ENCODE peak calls at places on chromosomes 6 and 20, in four cellular contexts. One of them, this sample, is unnamed.

GRCh38 chr6:129818251-129818650 is 42.9 kb downstream of the TMEM244 start:
- DNase-seq in HEK293T: no peak
- DNase-seq in midbrain: no peak
- DNase-seq in A172: no peak
- DNase-seq in this sample: no peak

GRCh38 chr6:21349834-21350233 is 243.7 kb upstream of the SOX4 start:
- DNase-seq in HEK293T: no peak
- DNase-seq in midbrain: no peak
- DNase-seq in A172: no peak
- DNase-seq in this sample: no peak

GRCh38 chr20:3651204-3651970 is 11.8 kb downstream of the GFRA4 start:
- DNase-seq in HEK293T: no peak
- DNase-seq in midbrain: no peak
- DNase-seq in A172: no peak
- DNase-seq in this sample: no peak

GRCh38 chr20:44072381-44072780 is 114.6 kb downstream of the JPH2 start:
- DNase-seq in HEK293T: no peak
- DNase-seq in midbrain: no peak
- DNase-seq in A172: no peak
- DNase-seq in this sample: no peak

GRCh38 chr6:108556864-108557493 is 3.7 kb upstream of the FOXO3 start:
- DNase-seq in HEK293T: no peak
- DNase-seq in midbrain: no peak
- DNase-seq in A172: no peak
- DNase-seq in this sample: no peak

GRCh38 chr6:7195330-7196018 is 87.7 kb downstream of the RREB1 start:
- DNase-seq in HEK293T: no peak
- DNase-seq in midbrain: no peak
- DNase-seq in A172: no peak
- DNase-seq in this sample: no peak

GRCh38 chr6:5282191-5282623 is 20.9 kb downstream of the FARS2 start:
- DNase-seq in HEK293T: no peak
- DNase-seq in midbrain: no peak
- DNase-seq in A172: no peak
- DNase-seq in this sample: no peak

GRCh38 chr6:37713529-37714119 is 15.9 kb upstream of the MDGA1 start:
- DNase-seq in HEK293T: no peak
- DNase-seq in midbrain: no peak
- DNase-seq in A172: no peak
- DNase-seq in this sample: peak

GRCh38 chr6:101163611-101164010 is 229.9 kb upstream of the GRIK2 start:
- DNase-seq in HEK293T: no peak
- DNase-seq in midbrain: no peak
- DNase-seq in A172: no peak
- DNase-seq in this sample: peak

GRCh38 chr6:27053738-27054137 is 193.8 kb upstream of the PRSS16 start:
- DNase-seq in HEK293T: no peak
- DNase-seq in midbrain: no peak
- DNase-seq in A172: no peak
- DNase-seq in this sample: no peak

GRCh38 chr6:37317312-37318038 is 36.3 kb upstream of the RNF8 start:
- DNase-seq in HEK293T: no peak
- DNase-seq in midbrain: no peak
- DNase-seq in A172: no peak
- DNase-seq in this sample: no peak

GRCh38 chr6:170157567-170158218 is 133.2 kb downstream of the DLL1 start:
- DNase-seq in HEK293T: no peak
- DNase-seq in midbrain: no peak
- DNase-seq in A172: no peak
- DNase-seq in this sample: no peak

GRCh38 chr20:49132995-49133451 is 55.1 kb downstream of the STAU1 start:
- DNase-seq in HEK293T: peak
- DNase-seq in midbrain: peak
- DNase-seq in A172: peak
- DNase-seq in this sample: peak

GRCh38 chr6:121260651-121261102 is 73.6 kb downstream of the TBC1D32 start:
- DNase-seq in HEK293T: no peak
- DNase-seq in midbrain: no peak
- DNase-seq in A172: peak
- DNase-seq in this sample: peak

GRCh38 chr6:105550961-105551625 is 148.2 kb upstream of the PREP start:
- DNase-seq in HEK293T: no peak
- DNase-seq in midbrain: no peak
- DNase-seq in A172: no peak
- DNase-seq in this sample: no peak

GRCh38 chr20:40882173-40882572 is 146.4 kb upstream of the TOP1 start:
- DNase-seq in HEK293T: no peak
- DNase-seq in midbrain: no peak
- DNase-seq in A172: no peak
- DNase-seq in this sample: no peak

GRCh38 chr20:37229300-37229699 is 32.3 kb downstream of the GHRH start:
- DNase-seq in HEK293T: no peak
- DNase-seq in midbrain: no peak
- DNase-seq in A172: no peak
- DNase-seq in this sample: no peak

GRCh38 chr6:128616342-128616741 is 95.9 kb upstream of the PTPRK start:
- DNase-seq in HEK293T: no peak
- DNase-seq in midbrain: no peak
- DNase-seq in A172: no peak
- DNase-seq in this sample: no peak

GRCh38 chr6:156703719-156704118 is 73.5 kb upstream of the ARID1B start:
- DNase-seq in HEK293T: no peak
- DNase-seq in midbrain: no peak
- DNase-seq in A172: peak
- DNase-seq in this sample: no peak

GRCh38 chr6:160128879-160129516 is 7.4 kb downstream of the SLC22A1 start:
- DNase-seq in HEK293T: no peak
- DNase-seq in midbrain: no peak
- DNase-seq in A172: no peak
- DNase-seq in this sample: no peak

GRCh38 chr6:25959890-25960531 is 2.6 kb upstream of the TRIM38 start:
- DNase-seq in HEK293T: no peak
- DNase-seq in midbrain: no peak
- DNase-seq in A172: no peak
- DNase-seq in this sample: peak

GRCh38 chr20:32638848-32639247 is 34.9 kb downstream of the C20orf203 start:
- DNase-seq in HEK293T: no peak
- DNase-seq in midbrain: peak
- DNase-seq in A172: no peak
- DNase-seq in this sample: no peak

GRCh38 chr20:4167261-4168004 is 152.1 kb upstream of the RNF24 start:
- DNase-seq in HEK293T: no peak
- DNase-seq in midbrain: peak
- DNase-seq in A172: no peak
- DNase-seq in this sample: no peak

GRCh38 chr6:150153905-150154492 is 11.2 kb downstream of the PPP1R14C start:
- DNase-seq in HEK293T: no peak
- DNase-seq in midbrain: no peak
- DNase-seq in A172: peak
- DNase-seq in this sample: no peak

GRCh38 chr6:16292942-16293341 is 54.6 kb downstream of the GMPR start:
- DNase-seq in HEK293T: no peak
- DNase-seq in midbrain: no peak
- DNase-seq in A172: no peak
- DNase-seq in this sample: no peak

GRCh38 chr6:74070091-74070490 is 374.1 kb downstream of the CD109 start:
- DNase-seq in HEK293T: no peak
- DNase-seq in midbrain: no peak
- DNase-seq in A172: peak
- DNase-seq in this sample: peak

GRCh38 chr20:50332491-50332980 is 141.9 kb downstream of the CEBPB start:
- DNase-seq in HEK293T: no peak
- DNase-seq in midbrain: no peak
- DNase-seq in A172: no peak
- DNase-seq in this sample: no peak

GRCh38 chr20:13844296-13844695 is 59.5 kb downstream of the NDUFAF5 start:
- DNase-seq in HEK293T: no peak
- DNase-seq in midbrain: no peak
- DNase-seq in A172: no peak
- DNase-seq in this sample: no peak

GRCh38 chr6:34656378-34657036 is 40.1 kb downstream of the ILRUN start:
- DNase-seq in HEK293T: no peak
- DNase-seq in midbrain: peak
- DNase-seq in A172: peak
- DNase-seq in this sample: no peak

GRCh38 chr20:62232764-62233645 is 5.3 kb upstream of the OSBPL2 start:
- DNase-seq in HEK293T: no peak
- DNase-seq in midbrain: no peak
- DNase-seq in A172: no peak
- DNase-seq in this sample: no peak

This sample was measured in LHCN-M2.